ENCODE peak calls at places on chromosome 9, in four cellular contexts. X is A549, F is HepG2, B is K562. J is an unnamed sample.

GRCh38 chr9:134002796-134003195 is 10.7 kb upstream of the VAV2 start:
- DNase-seq in X (no peak), B (no peak), F (no peak), J (no peak)

GRCh38 chr9:122374885-122375420 is 4.1 kb downstream of the PTGS1 start:
- DNase-seq in B (peak), X (no peak), F (no peak), J (no peak)

GRCh38 chr9:114811969-114812636 is 6.3 kb upstream of the TNFSF15 start:
- DNase-seq in X (no peak), F (no peak), B (no peak), J (no peak)

GRCh38 chr9:132694144-132694543 is 23.9 kb downstream of the GTF3C4 start:
- DNase-seq in B (peak), X (peak), F (no peak), J (no peak)

GRCh38 chr9:16986441-16987387 is 116.2 kb upstream of the BNC2 start:
- DNase-seq in B (no peak), F (no peak), X (no peak), J (no peak)

GRCh38 chr9:130630506-130631330 is 33.7 kb upstream of the PRDM12 start:
- DNase-seq in F (no peak), X (no peak), B (no peak), J (no peak)

GRCh38 chr9:16112116-16112515 is 559.3 kb downstream of the CCDC171 start:
- DNase-seq in X (no peak), F (no peak), B (no peak), J (no peak)

GRCh38 chr9:110101531-110102161 is 106.3 kb downstream of the C9orf152 start:
- DNase-seq in F (no peak), B (no peak), X (no peak), J (peak)

GRCh38 chr9:113984639-113985380 is 93.3 kb downstream of the AMBP start:
- DNase-seq in X (no peak), F (no peak), B (no peak), J (no peak)

GRCh38 chr9:88291056-88291455 is 97.2 kb upstream of the SPIN1 start:
- DNase-seq in B (no peak), X (no peak), F (no peak), J (no peak)
- TF ChIP-seq CHD4 in B (no peak), X (no peak), F (no peak), J (no peak)

GRCh38 chr9:34984049-34984448 is 5.5 kb upstream of the DNAJB5 start:
- DNase-seq in X (no peak), F (no peak), B (peak), J (no peak)

GRCh38 chr9:34982352-34982751 is 7.2 kb upstream of the DNAJB5 start:
- DNase-seq in X (no peak), F (no peak), B (no peak), J (no peak)

GRCh38 chr9:34980181-34980761 is 9.3 kb upstream of the DNAJB5 start:
- DNase-seq in B (no peak), X (no peak), F (no peak), J (no peak)

GRCh38 chr9:34985311-34985899 is 4.1 kb upstream of the DNAJB5 start:
- DNase-seq in B (peak), X (peak), F (peak), J (no peak)

GRCh38 chr9:34983209-34983608 is 6.3 kb upstream of the DNAJB5 start:
- DNase-seq in X (no peak), F (no peak), B (no peak), J (peak)
- TF ChIP-seq CHD4 in X (no peak), F (no peak), B (no peak), J (no peak)

GRCh38 chr9:126722922-126723806 is 81.7 kb upstream of the ZBTB43 start:
- DNase-seq in F (no peak), X (no peak), B (peak), J (no peak)
- TF ChIP-seq CHD4 in F (no peak), X (no peak), B (no peak), J (no peak)

GRCh38 chr9:91899611-91900010 is 50.4 kb downstream of the ROR2 start:
- DNase-seq in F (no peak), B (no peak), X (no peak), J (no peak)

GRCh38 chr9:91900057-91900816 is 49.8 kb downstream of the ROR2 start:
- DNase-seq in F (no peak), X (no peak), B (peak), J (no peak)

GRCh38 chr9:91897201-91897600 is 52.8 kb downstream of the ROR2 start:
- DNase-seq in B (no peak), F (no peak), X (no peak), J (no peak)

GRCh38 chr9:91896513-91897121 is 53.4 kb downstream of the ROR2 start:
- DNase-seq in F (no peak), B (peak), X (no peak), J (no peak)

GRCh38 chr9:91898451-91899433 is 51.3 kb downstream of the ROR2 start:
- DNase-seq in F (peak), B (peak), X (no peak), J (no peak)
- TF ChIP-seq CHD4 in F (no peak), B (no peak), X (no peak), J (no peak)

GRCh38 chr9:93107825-93108161 is 11.8 kb downstream of the CARD19 start:
- DNase-seq in F (no peak), B (no peak), X (no peak), J (no peak)

GRCh38 chr9:93105620-93106019 is 9.6 kb downstream of the CARD19 start:
- DNase-seq in B (no peak), F (no peak), X (no peak), J (no peak)

GRCh38 chr9:93110400-93110855 is 14.4 kb downstream of the CARD19 start:
- DNase-seq in B (no peak), F (no peak), X (no peak), J (no peak)

GRCh38 chr9:93108301-93109041 is 12.5 kb downstream of the CARD19 start:
- DNase-seq in X (no peak), B (peak), F (no peak), J (no peak)

DNA sequence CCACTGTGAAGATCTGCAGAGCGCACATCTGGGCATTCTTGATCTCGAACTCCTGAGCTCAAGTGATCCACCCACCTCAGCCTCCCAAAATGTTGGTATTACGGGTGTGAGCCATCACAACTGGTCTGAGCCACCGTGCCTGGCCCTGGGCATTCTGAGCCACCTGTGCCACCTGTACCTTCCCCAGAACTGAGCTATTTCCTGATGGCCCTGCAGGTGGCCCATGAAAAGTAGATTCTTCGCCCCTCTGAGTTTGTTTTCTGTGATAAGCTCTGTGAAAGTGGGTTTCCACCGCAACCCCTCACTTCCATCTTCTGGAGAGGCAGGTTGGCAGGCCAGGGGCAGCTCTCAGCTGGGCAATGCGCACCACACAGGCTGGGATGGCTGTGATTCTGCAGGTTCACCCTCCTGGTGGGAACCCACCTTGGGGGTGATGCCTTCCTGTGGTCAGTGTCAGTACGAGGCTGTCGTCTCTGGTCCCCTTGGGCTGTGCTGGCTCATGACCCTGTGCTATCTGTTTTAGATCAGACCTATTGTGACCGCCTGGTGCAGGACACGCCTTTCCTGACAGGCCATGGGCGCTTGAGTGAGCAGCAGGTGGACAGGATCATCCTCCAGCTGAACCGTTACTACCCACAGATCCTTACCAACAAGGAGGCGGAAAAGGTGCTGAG is 11.3 kb downstream of the CARD19 start:
- DNase-seq in X (no peak), F (no peak), B (no peak), J (no peak)
- TF ChIP-seq CHD4 in X (no peak), F (no peak), B (no peak), J (no peak)

GRCh38 chr9:6194934-6195333 is 20.7 kb upstream of the IL33 start:
- DNase-seq in F (peak), X (no peak), B (peak), J (no peak)

GRCh38 chr9:6195714-6196360 is 19.8 kb upstream of the IL33 start:
- DNase-seq in B (no peak), F (no peak), X (no peak), J (no peak)

GRCh38 chr9:6199596-6199995 is 16.0 kb upstream of the IL33 start:
- DNase-seq in X (no peak), F (no peak), B (no peak), J (no peak)

GRCh38 chr9:6198251-6198650 is 17.4 kb upstream of the IL33 start:
- DNase-seq in B (no peak), F (no peak), X (no peak), J (no peak)

DNA sequence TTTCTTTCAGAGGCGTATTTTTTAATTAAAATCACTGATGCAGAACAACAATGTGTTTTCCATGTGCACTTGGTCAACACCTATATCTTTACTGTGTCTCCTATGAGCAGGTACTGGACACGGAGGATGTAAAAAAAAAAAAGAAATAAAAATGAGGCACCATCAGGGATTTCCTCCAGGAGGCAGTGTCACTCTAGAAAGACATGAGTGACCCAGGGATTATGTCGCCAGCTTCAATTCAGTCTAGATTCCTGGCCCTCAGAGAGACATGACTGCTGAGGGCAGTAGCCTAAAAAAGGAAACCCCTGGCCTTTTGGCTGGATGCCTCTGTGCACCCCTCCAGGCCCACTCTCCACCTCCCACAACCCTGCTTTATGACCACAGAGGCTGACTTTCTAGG is 18.3 kb upstream of the IL33 start:
- DNase-seq in X (no peak), F (peak), B (peak), J (no peak)
- TF ChIP-seq CHD4 in X (no peak), F (no peak), B (no peak), J (no peak)

DNA sequence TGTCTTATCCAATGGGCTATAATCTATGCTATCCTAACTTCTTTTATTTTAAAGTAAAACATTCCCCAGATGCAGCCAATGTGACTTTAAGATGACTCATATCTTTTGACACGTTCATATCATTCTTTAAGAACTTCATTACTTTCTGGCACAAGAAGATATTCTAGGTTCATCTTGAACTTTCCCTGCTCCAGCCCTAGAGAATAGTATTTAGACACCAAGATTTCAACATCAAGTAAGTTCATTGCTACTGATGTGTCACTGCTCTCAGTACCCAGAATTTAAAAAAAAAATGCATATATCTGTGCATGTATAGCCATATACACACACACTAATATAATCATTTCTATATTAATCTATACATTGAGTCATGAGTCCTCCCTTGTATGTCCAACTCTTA is 175.2 kb downstream of the SAXO1 start:
- DNase-seq in F (no peak), B (no peak), X (no peak), J (no peak)
- TF ChIP-seq CHD4 in F (no peak), B (no peak), X (no peak), J (no peak)